ENCODE peak calls at places on chromosomes 6 and 20, in eight cellular contexts. Q is uterus, I is PC-3, X is A549, W is gastrocnemius medialis, T is tibial artery, J is K562, B is H9. S is an unnamed sample.

GRCh38 chr6:16278048-16278724 is 39.8 kb downstream of the GMPR start:
- DNase-seq in Q (no peak), I (peak; percentile 64), X (no peak), W (peak; percentile 96), T (no peak), J (no peak), B (no peak), S (no peak)

GRCh38 chr6:12968290-12968689 is 251.7 kb downstream of the PHACTR1 start:
- DNase-seq in Q (no peak), I (no peak), X (no peak), W (no peak), T (no peak), J (no peak), B (no peak), S (no peak)

GRCh38 chr6:2749972-2750600 is 636 bp downstream of the MYLK4 start:
- DNase-seq in Q (peak; percentile 50), I (peak; percentile 83), X (peak; percentile 50), W (no peak), T (no peak), J (peak; percentile 71), B (no peak), S (no peak)

GRCh38 chr6:53691252-53691651 is 25.7 kb upstream of the KLHL31 start:
- DNase-seq in Q (no peak), I (no peak), X (no peak), W (no peak), T (no peak), J (no peak), B (no peak), S (no peak)

GRCh38 chr6:153084393-153084792 is 46.7 kb downstream of the RGS17 start:
- DNase-seq in Q (no peak), I (peak; percentile 30), X (no peak), W (no peak), T (no peak), J (no peak), B (no peak), S (no peak)

GRCh38 chr20:4011226-4011975 is 4.0 kb downstream of the RNF24 start:
- DNase-seq in Q (no peak), I (no peak), X (no peak), W (no peak), T (no peak), J (no peak), B (no peak), S (no peak)

GRCh38 chr6:84652356-84653026 is 111.9 kb downstream of the TBX18 start:
- DNase-seq in Q (no peak), I (peak; percentile 87), X (peak; percentile 27), W (no peak), T (no peak), J (no peak), B (no peak), S (no peak)

GRCh38 chr6:136719280-136720044 is 72.8 kb downstream of the MAP3K5 start:
- DNase-seq in Q (no peak), I (no peak), X (no peak), W (no peak), T (no peak), J (no peak), B (no peak), S (no peak)

GRCh38 chr6:14567842-14568241 is 450.3 kb downstream of the CD83 start:
- DNase-seq in Q (no peak), I (no peak), X (no peak), W (no peak), T (no peak), J (no peak), B (no peak), S (no peak)

DNA sequence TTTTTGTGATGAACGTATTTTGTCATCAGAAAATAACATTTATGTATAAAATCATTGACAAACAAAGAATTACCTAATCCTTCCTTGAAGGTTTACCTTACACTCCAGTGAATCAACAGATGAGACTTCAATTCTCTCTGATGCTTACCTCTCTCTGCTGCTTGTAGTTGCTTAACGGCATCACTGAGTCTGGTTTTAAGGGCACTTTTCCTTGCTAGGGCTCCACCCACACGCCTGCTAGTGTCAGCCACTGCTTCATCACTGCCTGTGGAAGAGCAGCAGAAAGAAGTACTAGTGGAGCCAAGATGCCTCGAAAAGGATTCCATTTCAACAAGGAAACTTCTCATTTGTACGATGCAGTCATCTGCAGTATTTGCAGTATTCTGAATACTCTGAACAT is 63.0 kb downstream of the FAM229B start:
- DNase-seq in Q (peak; percentile 67), I (no peak), X (peak; percentile 1), W (peak; percentile 16), T (no peak), J (no peak), B (no peak), S (no peak)
- H3K27ac ChIP-seq in Q (peak overlapping the region; percentile 83), I (no peak overlapping the region), X (no peak overlapping the region), W (peak overlapping the region; percentile 15), T (no peak overlapping the region), J (no peak overlapping the region), B (no peak overlapping the region), S (no peak overlapping the region)

GRCh38 chr6:169707772-169708171 is 5.8 kb downstream of the C6orf120 start:
- DNase-seq in Q (no peak), I (no peak), X (no peak), W (no peak), T (no peak), J (no peak), B (no peak), S (no peak)

GRCh38 chr6:169714595-169714994 is 9.7 kb downstream of the PHF10 start:
- DNase-seq in Q (no peak), I (no peak), X (no peak), W (no peak), T (no peak), J (no peak), B (no peak), S (no peak)

GRCh38 chr6:169714178-169714577 is 10.1 kb downstream of the PHF10 start:
- DNase-seq in Q (no peak), I (no peak), X (no peak), W (no peak), T (no peak), J (no peak), B (no peak), S (no peak)

GRCh38 chr6:169710009-169710408 is 8.1 kb downstream of the C6orf120 start:
- DNase-seq in Q (no peak), I (no peak), X (no peak), W (no peak), T (no peak), J (no peak), B (no peak), S (no peak)

GRCh38 chr6:169709293-169709692 is 7.4 kb downstream of the C6orf120 start:
- DNase-seq in Q (no peak), I (no peak), X (no peak), W (no peak), T (no peak), J (no peak), B (no peak), S (no peak)
- H3K27ac ChIP-seq in Q (no peak overlapping the region), I (no peak overlapping the region), X (no peak overlapping the region), W (no peak overlapping the region), T (no peak overlapping the region), J (no peak overlapping the region), B (no peak overlapping the region), S (peak overlapping the region; percentile 15)

GRCh38 chr6:35260642-35261570 is 1.4 kb downstream of the ZNF76 start:
- DNase-seq in Q (no peak), I (no peak), X (no peak), W (no peak), T (no peak), J (no peak), B (no peak), S (no peak)

GRCh38 chr6:35259946-35260626 is 551 bp downstream of the ZNF76 start:
- DNase-seq in Q (peak; percentile 64), I (peak; percentile 44), X (peak; percentile 82), W (peak; percentile 70), T (peak; percentile 71), J (peak; percentile 98), B (peak; percentile 93), S (no peak)

GRCh38 chr6:35258858-35259193 is 709 bp upstream of the ZNF76 start:
- DNase-seq in Q (no peak), I (no peak), X (no peak), W (no peak), T (peak; percentile 33), J (peak; percentile 67), B (no peak), S (no peak)

GRCh38 chr6:35259194-35259945 is at the start of gene ZNF76:
- DNase-seq in Q (peak; percentile 96), I (peak; percentile 99), X (peak; percentile 96), W (peak; percentile 97), T (peak; percentile 97), J (peak; percentile 99), B (peak; percentile 98), S (peak; percentile 72)

GRCh38 chr6:35258336-35258735 is 1.2 kb upstream of the ZNF76 start:
- DNase-seq in Q (no peak), I (no peak), X (no peak), W (no peak), T (no peak), J (no peak), B (no peak), S (no peak)
- H3K27ac ChIP-seq in Q (peak overlapping the region; percentile 96), I (peak overlapping the region; percentile 77), X (peak overlapping the region; percentile 100), W (peak overlapping the region; percentile 95), T (peak overlapping the region; percentile 98), J (peak overlapping the region; percentile 95), B (no peak overlapping the region), S (no peak overlapping the region)

GRCh38 chr6:42726485-42727083 is 4.2 kb upstream of the PRPH2 start:
- DNase-seq in Q (peak; percentile 90), I (peak; percentile 77), X (peak; percentile 79), W (peak; percentile 84), T (peak; percentile 85), J (peak; percentile 90), B (peak; percentile 65), S (no peak)
- H3K27ac ChIP-seq in Q (peak overlapping the region; percentile 83), I (no peak overlapping the region), X (no peak overlapping the region), W (peak overlapping the region; percentile 74), T (peak overlapping the region; percentile 76), J (no peak overlapping the region), B (no peak overlapping the region), S (no peak overlapping the region)

GRCh38 chr6:74250161-74250560 is 554.2 kb downstream of the CD109 start:
- DNase-seq in Q (no peak), I (no peak), X (no peak), W (no peak), T (no peak), J (no peak), B (no peak), S (no peak)
- H3K27ac ChIP-seq in Q (no peak overlapping the region), I (no peak overlapping the region), X (no peak overlapping the region), W (no peak overlapping the region), T (no peak overlapping the region), J (no peak overlapping the region), B (no peak overlapping the region), S (no peak overlapping the region)

GRCh38 chr20:45318948-45319347 is 10.8 kb upstream of the MATN4 start:
- DNase-seq in Q (no peak), I (no peak), X (no peak), W (no peak), T (no peak), J (no peak), B (no peak), S (no peak)

GRCh38 chr20:45318386-45318939 is 10.4 kb upstream of the MATN4 start:
- DNase-seq in Q (no peak), I (no peak), X (no peak), W (no peak), T (no peak), J (no peak), B (no peak), S (no peak)

GRCh38 chr20:45322952-45323383 is 14.9 kb upstream of the MATN4 start:
- DNase-seq in Q (no peak), I (peak; percentile 70), X (peak; percentile 63), W (peak; percentile 98), T (peak; percentile 76), J (no peak), B (no peak), S (no peak)

GRCh38 chr20:45323731-45324130 is 15.6 kb upstream of the MATN4 start:
- DNase-seq in Q (no peak), I (peak; percentile 64), X (no peak), W (peak; percentile 68), T (no peak), J (no peak), B (no peak), S (no peak)

GRCh38 chr20:45320948-45321595 is 13.0 kb upstream of the MATN4 start:
- DNase-seq in Q (no peak), I (no peak), X (no peak), W (no peak), T (no peak), J (no peak), B (no peak), S (no peak)
- H3K27ac ChIP-seq in Q (no peak overlapping the region), I (no peak overlapping the region), X (no peak overlapping the region), W (no peak overlapping the region), T (no peak overlapping the region), J (no peak overlapping the region), B (no peak overlapping the region), S (no peak overlapping the region)